ENCODE peak calls at places on chromosomes 12 and 14, in eight cellular contexts. E, N, G, C, A, M, J and V are unnamed samples.

GRCh38 chr14:99331796-99332195 is 59.8 kb upstream of the BCL11B start:
- DNase-seq in E (no peak), N (no peak), G (no peak), C (peak; percentile 35), A (no peak), M (no peak), J (peak; percentile 10), V (no peak)

GRCh38 chr14:23543403-23543802 is 8.2 kb downstream of the ZFHX2 start:
- DNase-seq in E (no peak), N (no peak), G (no peak), C (no peak), A (no peak), M (no peak), J (no peak), V (no peak)

GRCh38 chr14:91889477-91890211 is 22.3 kb upstream of the TC2N start:
- DNase-seq in E (peak; percentile 36), N (no peak), G (no peak), C (no peak), A (no peak), M (peak; percentile 32), J (no peak), V (no peak)

GRCh38 chr12:118334939-118335567 is 37.7 kb downstream of the TAOK3 start:
- DNase-seq in E (no peak), N (no peak), G (no peak), C (no peak), A (no peak), M (no peak), J (no peak), V (no peak)

GRCh38 chr12:42961395-42961794 is 371.8 kb upstream of the PRICKLE1 start:
- DNase-seq in E (no peak), N (no peak), G (peak; percentile 9), C (no peak), A (peak; percentile 44), M (no peak), J (no peak), V (no peak)

GRCh38 chr12:97639702-97640101 is 177.1 kb downstream of the RMST start:
- DNase-seq in E (no peak), N (no peak), G (peak; percentile 13), C (no peak), A (no peak), M (no peak), J (no peak), V (no peak)

GRCh38 chr14:69363964-69364363 is 34.1 kb downstream of the ERH start:
- DNase-seq in E (no peak), N (no peak), G (no peak), C (no peak), A (no peak), M (no peak), J (no peak), V (no peak)

GRCh38 chr14:74531467-74531866 is 37.9 kb downstream of the ISCA2 start:
- DNase-seq in E (no peak), N (no peak), G (peak; percentile 40), C (no peak), A (peak; percentile 44), M (peak; percentile 28), J (no peak), V (no peak)

GRCh38 chr12:47156167-47156736 is 76.5 kb upstream of the AMIGO2 start:
- DNase-seq in E (peak; percentile 50), N (no peak), G (no peak), C (no peak), A (no peak), M (no peak), J (no peak), V (no peak)

GRCh38 chr12:89971880-89972279 is 263.2 kb upstream of the ATP2B1 start:
- DNase-seq in E (no peak), N (no peak), G (peak; percentile 44), C (no peak), A (no peak), M (no peak), J (no peak), V (no peak)

GRCh38 chr14:54333511-54333910 is 63.3 kb upstream of the CDKN3 start:
- DNase-seq in E (no peak), N (no peak), G (no peak), C (no peak), A (no peak), M (no peak), J (no peak), V (no peak)

GRCh38 chr14:64187331-64187730 is 106.8 kb downstream of the ESR2 start:
- DNase-seq in E (no peak), N (no peak), G (no peak), C (no peak), A (no peak), M (no peak), J (no peak), V (no peak)

GRCh38 chr14:64185184-64185583 is 109.0 kb downstream of the ESR2 start:
- DNase-seq in E (no peak), N (no peak), G (no peak), C (no peak), A (no peak), M (no peak), J (no peak), V (no peak)

GRCh38 chr14:64178814-64179213 is 115.4 kb downstream of the ESR2 start:
- DNase-seq in E (no peak), N (no peak), G (no peak), C (no peak), A (no peak), M (no peak), J (no peak), V (no peak)

GRCh38 chr14:64186231-64187129 is 107.7 kb downstream of the ESR2 start:
- DNase-seq in E (no peak), N (no peak), G (no peak), C (no peak), A (no peak), M (no peak), J (no peak), V (no peak)

GRCh38 chr14:64184103-64184729 is 110.0 kb downstream of the ESR2 start:
- DNase-seq in E (no peak), N (no peak), G (no peak), C (no peak), A (no peak), M (no peak), J (no peak), V (no peak)
- H3K4me1 ChIP-seq in E (peaks cover 3% of the 10 kb centered on the region), N (no peaks in the 10 kb centered on the region), G (peaks cover 10% of the 10 kb centered on the region), C (no peaks in the 10 kb centered on the region), A (no peaks in the 10 kb centered on the region), M (no peaks in the 10 kb centered on the region), J (no peaks in the 10 kb centered on the region), V (no peaks in the 10 kb centered on the region)

DNA sequence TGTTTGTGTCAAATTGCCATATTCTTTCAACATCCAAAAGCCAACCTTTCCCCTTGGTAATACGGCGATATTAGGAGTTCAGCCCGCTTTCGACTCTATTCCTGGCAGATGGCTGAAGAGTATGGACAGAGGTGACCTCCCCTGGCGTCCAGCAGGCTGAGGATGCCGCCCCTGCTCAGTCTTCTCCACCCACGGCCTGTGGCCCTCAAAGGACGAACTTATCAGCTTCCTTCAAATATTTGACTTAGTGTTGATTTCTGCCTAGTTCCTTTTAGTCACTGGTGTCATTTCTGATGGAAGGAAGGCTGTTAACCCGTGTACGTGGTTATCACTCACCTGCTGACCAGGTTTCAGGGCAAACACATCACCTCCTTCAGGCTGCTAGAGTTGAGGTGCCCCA is 65.0 kb downstream of the TESC start:
- DNase-seq in E (no peak), N (no peak), G (no peak), C (no peak), A (no peak), M (no peak), J (peak; percentile 20), V (no peak)
- H3K27ac ChIP-seq in E (peak overlapping the region; percentile 38), N (no peak overlapping the region), G (no peak overlapping the region), C (no peak overlapping the region), A (no peak overlapping the region), M (no peak overlapping the region), J (no peak overlapping the region), V (no peak overlapping the region)

GRCh38 chr14:65832431-65833253 is 420.1 kb downstream of the FUT8 start:
- DNase-seq in E (no peak), N (no peak), G (no peak), C (no peak), A (peak; percentile 24), M (no peak), J (no peak), V (no peak)
- TF ChIP-seq CTCF in E (no peak), N (no peak), G (peak; percentile 42), C (no peak), A (peak; percentile 47), M (no peak), J (no peak), V (no peak)

GRCh38 chr12:51386361-51386760 is 4.8 kb downstream of the GALNT6 start:
- DNase-seq in E (no peak), N (no peak), G (no peak), C (no peak), A (no peak), M (no peak), J (no peak), V (no peak)
- H3K4me1 ChIP-seq in E (no peaks in the 10 kb centered on the region), N (no peaks in the 10 kb centered on the region), G (peaks cover 20% of the 10 kb centered on the region), C (peaks cover 5% of the 10 kb centered on the region), A (peaks cover 20% of the 10 kb centered on the region), M (peaks cover 17% of the 10 kb centered on the region), J (peaks cover 31% of the 10 kb centered on the region), V (no peaks in the 10 kb centered on the region)

GRCh38 chr12:106782619-106783018 is 8.1 kb downstream of the RIC8B start:
- DNase-seq in E (no peak), N (no peak), G (no peak), C (no peak), A (no peak), M (no peak), J (no peak), V (no peak)
- H3K27ac ChIP-seq in E (no peak overlapping the region), N (peak overlapping the region; percentile 58), G (no peak overlapping the region), C (no peak overlapping the region), A (no peak overlapping the region), M (no peak overlapping the region), J (no peak overlapping the region), V (no peak overlapping the region)

GRCh38 chr12:128259556-128260070 is 7.4 kb upstream of the TMEM132C start:
- DNase-seq in E (peak; percentile 22), N (no peak), G (peak; percentile 70), C (no peak), A (no peak), M (no peak), J (no peak), V (no peak)
- TF ChIP-seq CTCF in E (peak; percentile 14), N (peak; percentile 42), G (peak; percentile 93), C (peak; percentile 37), A (peak; percentile 30), M (peak; percentile 62), J (peak; percentile 48), V (peak; percentile 16)

GRCh38 chr14:93969082-93969828 is 7.1 kb downstream of the ASB2 start:
- DNase-seq in E (no peak), N (no peak), G (no peak), C (peak; percentile 91), A (no peak), M (no peak), J (no peak), V (no peak)
- H3K4me1 ChIP-seq in E (no peaks in the 10 kb centered on the region), N (no peaks in the 10 kb centered on the region), G (no peaks in the 10 kb centered on the region), C (peaks cover 71% of the 10 kb centered on the region), A (peaks cover 14% of the 10 kb centered on the region), M (peaks cover 49% of the 10 kb centered on the region), J (peaks cover 11% of the 10 kb centered on the region), V (peaks cover 95% of the 10 kb centered on the region)